ENCODE peak calls at places on chromosomes 13 and 19, in ten cellular contexts. B is A549, U is AG09319, W is Peyer's patch, Z is activated B cell treated with CpG ODN at 0.5 μM for 24 hours, J is heart left ventricle, Q is fibroblast of the aortic adventitia, G is fibroblast of mammary gland, X is fibroblast of pulmonary artery, S is GM10248. A is an unnamed sample.

GRCh38 chr19:11361037-11361770 is 6.0 kb downstream of the PLPPR2 start:
- DNase-seq in S (no peak), G (no peak), U (no peak), X (no peak), B (no peak), W (no peak), Z (no peak), J (no peak), Q (no peak), A (no peak)

GRCh38 chr13:65594255-65594654 is 1635.9 kb downstream of the PCDH9 start:
- DNase-seq in Q (peak), Z (no peak), U (no peak), S (no peak), G (peak), B (no peak), W (no peak), J (no peak), X (peak), A (no peak)

GRCh38 chr13:112725346-112726017 is 35.6 kb downstream of the ATP11A start:
- DNase-seq in Q (no peak), J (peak), S (no peak), B (peak), G (no peak), U (no peak), Z (no peak), X (no peak), W (no peak), A (no peak)

GRCh38 chr19:58330458-58330857 is 3.7 kb downstream of the ZSCAN22 start:
- DNase-seq in W (no peak), U (no peak), J (no peak), B (no peak), X (peak), Q (peak), S (no peak), Z (no peak), G (peak), A (no peak)

GRCh38 chr13:101417043-101417406 is 717 bp upstream of the NALCN start:
- DNase-seq in G (peak), B (peak), U (no peak), X (peak), Q (peak), S (no peak), Z (no peak), J (no peak), W (no peak), A (no peak)

GRCh38 chr19:12733369-12733896 is 1.1 kb downstream of the TRIR start:
- DNase-seq in S (peak), X (peak), J (no peak), U (no peak), Q (peak), Z (no peak), W (peak), G (peak), B (peak), A (no peak)

GRCh38 chr19:12983561-12984142 is 11.6 kb upstream of the NFIX start:
- DNase-seq in X (peak), B (peak), Z (peak), G (peak), W (peak), J (peak), S (peak), Q (peak), U (peak), A (peak)

GRCh38 chr19:33914599-33914998 is 117.9 kb downstream of the KCTD15 start:
- DNase-seq in W (no peak), B (no peak), X (no peak), Z (no peak), J (no peak), U (no peak), G (no peak), Q (no peak), S (no peak), A (no peak)

GRCh38 chr19:32404939-32405430 is 585 bp upstream of the DPY19L3 start:
- DNase-seq in X (peak), W (peak), B (no peak), U (peak), Z (no peak), G (peak), J (peak), Q (peak), S (no peak), A (peak)

GRCh38 chr13:31898383-31899071 is 133.0 kb upstream of the FRY start:
- DNase-seq in W (no peak), X (no peak), B (no peak), S (no peak), J (no peak), U (no peak), G (no peak), Z (no peak), Q (no peak), A (no peak)

GRCh38 chr19:2049741-2050348 is 1.2 kb downstream of the MKNK2 start:
- DNase-seq in S (peak), X (peak), Q (peak), B (peak), J (peak), W (peak), G (peak), Z (peak), U (no peak), A (no peak)

DNA sequence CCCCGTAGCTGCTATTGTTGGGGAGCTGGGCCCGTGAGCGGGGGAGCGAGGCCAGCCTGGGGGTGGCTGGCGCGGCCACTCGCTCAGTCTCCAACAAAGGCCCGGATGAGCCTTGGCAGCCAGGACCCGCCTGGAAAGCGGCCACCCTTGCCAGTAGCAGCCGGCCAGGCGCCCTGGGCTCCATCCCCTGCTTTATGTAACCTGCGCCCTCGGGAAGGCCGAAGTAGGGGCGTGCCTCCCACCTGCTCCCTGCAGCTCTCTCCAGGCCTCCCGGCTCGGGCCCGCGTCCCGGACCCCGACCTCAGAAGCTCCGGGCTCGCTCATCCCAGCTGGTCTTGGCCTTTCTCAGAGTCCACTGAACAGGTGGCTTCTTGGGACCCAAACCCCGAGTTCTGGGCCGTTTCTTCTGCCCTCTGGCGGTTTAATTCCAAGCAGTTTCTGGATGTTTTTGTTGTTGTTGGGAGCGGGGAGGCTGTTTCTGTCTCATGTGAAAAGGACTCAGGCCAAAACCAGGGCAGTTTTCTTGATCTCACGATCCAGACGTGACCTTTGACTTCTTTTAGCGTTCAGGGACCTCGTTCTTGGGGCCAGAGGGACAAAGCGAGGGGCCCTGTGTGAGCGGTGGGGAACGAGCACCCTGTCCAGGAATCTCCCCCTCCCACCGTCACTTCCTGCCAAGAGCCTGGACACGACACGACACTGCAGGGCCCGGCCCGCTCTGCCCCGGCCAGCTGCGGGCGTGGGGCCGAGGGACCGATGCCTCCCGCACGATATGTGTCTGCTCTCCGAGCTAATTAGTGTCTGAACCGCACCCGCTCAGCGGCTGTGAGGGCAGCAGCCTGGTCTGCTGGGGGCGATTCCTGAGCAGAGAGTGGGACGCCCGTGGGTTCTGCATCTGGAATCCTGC is 1.3 kb downstream of the CDC34 start:
- DNase-seq in W (no peak), U (no peak), B (peak), Q (peak), S (peak), J (peak), G (peak), X (peak), Z (no peak), A (no peak)
- TF ChIP-seq CTCF in W (peak), U (peak), B (peak), Q (peak), S (peak), J (peak), G (peak), X (peak), Z (no peak), A (peak)

DNA sequence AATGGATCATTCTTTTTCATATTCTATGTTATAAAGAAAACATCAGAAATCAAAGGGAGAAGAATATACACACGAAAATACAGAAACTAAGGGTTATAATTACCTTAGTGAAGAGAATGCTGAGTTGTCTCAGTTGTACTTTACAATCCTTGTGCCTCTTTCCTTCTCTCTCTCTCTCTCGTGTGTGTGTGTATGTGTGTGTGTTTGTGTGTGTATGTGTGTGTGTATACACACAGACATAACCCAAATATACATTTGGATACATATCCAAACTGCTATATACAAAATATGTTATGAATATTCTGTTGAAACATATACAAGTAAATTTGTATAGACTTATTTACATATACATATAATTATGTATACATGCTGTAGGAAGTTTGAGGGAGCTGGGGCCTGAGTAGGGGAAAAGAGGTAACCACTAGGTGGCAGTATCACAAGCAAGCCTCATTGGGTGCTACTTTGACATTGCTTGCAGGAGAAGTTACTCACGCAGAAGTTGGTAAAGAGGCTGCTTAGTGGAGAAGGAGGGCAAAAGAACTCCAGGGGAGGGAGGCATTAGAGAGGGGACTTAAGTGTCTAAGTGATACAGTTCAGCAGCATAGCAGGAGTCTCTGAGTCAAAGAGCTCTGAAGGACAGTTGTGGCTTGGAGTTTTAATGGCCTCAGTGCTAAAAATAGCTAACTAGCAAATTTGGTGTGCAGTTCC is 465.1 kb upstream of the PCDH20 start:
- DNase-seq in X (peak), Z (no peak), J (no peak), U (no peak), W (no peak), Q (no peak), S (peak), B (peak), G (peak), A (no peak)
- TF ChIP-seq CTCF in X (peak), Z (no peak), J (peak), U (no peak), W (peak), Q (peak), S (peak), B (peak), G (peak), A (peak)

GRCh38 chr13:30158774-30159445 is 148.4 kb downstream of the KATNAL1 start:
- DNase-seq in U (peak), B (no peak), G (peak), W (no peak), J (no peak), S (no peak), Q (peak), Z (no peak), X (peak), A (no peak)
- TF ChIP-seq CTCF in U (peak), B (peak), G (peak), W (peak), J (no peak), S (peak), Q (peak), Z (no peak), X (peak), A (peak)

GRCh38 chr19:14689598-14690503 is at the start of gene ZNF333:
- DNase-seq in B (peak), W (peak), Q (peak), Z (peak), G (peak), S (peak), X (peak), J (peak), U (peak), A (peak)

GRCh38 chr19:14683439-14683838 is 6.4 kb upstream of the ZNF333 start:
- DNase-seq in S (no peak), B (no peak), U (no peak), Z (no peak), J (no peak), Q (no peak), X (no peak), G (no peak), W (no peak), A (no peak)

GRCh38 chr19:14682084-14682483 is 7.4 kb upstream of the ADGRE3 start:
- DNase-seq in X (no peak), W (no peak), Q (no peak), B (no peak), U (no peak), G (no peak), J (no peak), Z (no peak), S (no peak), A (no peak)

DNA sequence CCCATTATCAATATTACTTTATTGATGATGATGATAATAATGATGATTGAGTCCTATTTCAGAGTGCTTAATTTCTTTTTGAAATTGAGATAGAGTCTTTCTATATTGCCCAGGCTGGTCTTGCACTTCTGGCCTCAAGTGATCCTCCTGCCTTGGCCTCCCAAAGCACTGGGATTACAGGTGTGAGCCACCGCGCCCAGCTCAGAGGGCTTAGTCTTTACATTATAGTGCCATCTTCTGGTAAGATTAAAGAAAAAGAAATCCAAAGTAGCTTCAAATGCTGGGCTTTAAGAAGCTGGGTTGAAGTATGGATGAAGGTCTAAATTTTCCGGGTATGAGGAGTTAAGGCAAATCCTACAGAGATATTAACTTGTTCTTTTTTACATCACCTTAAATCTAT is 3.4 kb upstream of the ZNF333 start:
- DNase-seq in Z (no peak), W (peak), J (no peak), S (no peak), G (peak), X (peak), U (no peak), B (peak), Q (peak), A (no peak)
- TF ChIP-seq CTCF in Z (no peak), W (peak), J (no peak), S (peak), G (peak), X (peak), U (no peak), B (peak), Q (peak), A (peak)

DNA sequence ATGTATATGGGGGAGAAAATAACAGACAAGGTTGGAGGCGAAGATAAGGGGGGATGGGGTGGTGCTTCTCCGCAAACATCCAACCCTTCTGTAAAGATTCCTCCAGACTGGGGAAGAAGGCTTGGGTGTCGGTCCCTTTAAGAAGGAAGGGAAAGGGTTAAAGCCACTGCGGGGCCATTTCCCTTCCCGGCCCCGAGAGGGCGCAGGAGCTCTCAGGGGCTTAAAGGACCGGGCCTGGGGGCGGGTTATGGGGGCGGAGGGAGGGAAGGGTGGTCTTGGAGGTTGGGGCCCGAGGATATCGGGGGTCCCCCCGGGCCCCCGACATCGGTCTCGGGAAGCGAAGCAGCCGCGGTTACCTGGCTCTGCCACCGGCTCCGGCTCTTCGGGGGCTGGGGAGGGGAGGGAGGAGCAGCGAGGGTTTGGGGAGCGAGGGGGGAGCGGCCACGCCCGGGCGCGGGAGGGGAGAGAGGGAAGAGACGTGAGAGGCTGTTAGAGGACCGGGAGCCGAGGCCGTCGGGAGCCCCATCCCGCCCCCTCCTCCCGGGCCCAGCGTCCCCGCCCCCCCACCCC is 2.8 kb downstream of the TNNT1 start:
- DNase-seq in B (peak), G (peak), W (no peak), U (no peak), J (no peak), X (peak), Z (no peak), S (peak), Q (no peak), A (no peak)
- TF ChIP-seq CTCF in B (peak), G (peak), W (peak), U (peak), J (no peak), X (peak), Z (no peak), S (peak), Q (peak), A (peak)

GRCh38 chr19:52897149-52897935 is at the start of gene ZNF320:
- DNase-seq in S (peak), X (peak), J (peak), U (peak), Q (peak), G (peak), B (no peak), Z (peak), W (peak), A (peak)

GRCh38 chr19:52901842-52902241 is 4.4 kb upstream of the ZNF320 start:
- DNase-seq in B (no peak), S (no peak), J (no peak), U (no peak), Z (no peak), W (no peak), X (no peak), Q (no peak), G (no peak), A (no peak)

GRCh38 chr19:52891336-52891735 is 6.1 kb downstream of the ZNF320 start:
- DNase-seq in U (no peak), G (no peak), W (no peak), S (no peak), Q (no peak), B (no peak), Z (no peak), X (no peak), J (no peak), A (no peak)

GRCh38 chr19:52898101-52898500 is 666 bp upstream of the ZNF320 start:
- DNase-seq in Z (no peak), Q (no peak), B (no peak), S (no peak), X (no peak), G (peak), J (peak), W (no peak), U (no peak), A (no peak)

GRCh38 chr19:52896431-52897148 is 845 bp downstream of the ZNF320 start:
- DNase-seq in W (no peak), Q (peak), G (peak), J (peak), B (no peak), Z (no peak), S (peak), U (no peak), X (peak), A (no peak)
- TF ChIP-seq CTCF in W (no peak), Q (no peak), G (no peak), J (no peak), B (no peak), Z (no peak), S (no peak), U (no peak), X (no peak), A (no peak)

DNA sequence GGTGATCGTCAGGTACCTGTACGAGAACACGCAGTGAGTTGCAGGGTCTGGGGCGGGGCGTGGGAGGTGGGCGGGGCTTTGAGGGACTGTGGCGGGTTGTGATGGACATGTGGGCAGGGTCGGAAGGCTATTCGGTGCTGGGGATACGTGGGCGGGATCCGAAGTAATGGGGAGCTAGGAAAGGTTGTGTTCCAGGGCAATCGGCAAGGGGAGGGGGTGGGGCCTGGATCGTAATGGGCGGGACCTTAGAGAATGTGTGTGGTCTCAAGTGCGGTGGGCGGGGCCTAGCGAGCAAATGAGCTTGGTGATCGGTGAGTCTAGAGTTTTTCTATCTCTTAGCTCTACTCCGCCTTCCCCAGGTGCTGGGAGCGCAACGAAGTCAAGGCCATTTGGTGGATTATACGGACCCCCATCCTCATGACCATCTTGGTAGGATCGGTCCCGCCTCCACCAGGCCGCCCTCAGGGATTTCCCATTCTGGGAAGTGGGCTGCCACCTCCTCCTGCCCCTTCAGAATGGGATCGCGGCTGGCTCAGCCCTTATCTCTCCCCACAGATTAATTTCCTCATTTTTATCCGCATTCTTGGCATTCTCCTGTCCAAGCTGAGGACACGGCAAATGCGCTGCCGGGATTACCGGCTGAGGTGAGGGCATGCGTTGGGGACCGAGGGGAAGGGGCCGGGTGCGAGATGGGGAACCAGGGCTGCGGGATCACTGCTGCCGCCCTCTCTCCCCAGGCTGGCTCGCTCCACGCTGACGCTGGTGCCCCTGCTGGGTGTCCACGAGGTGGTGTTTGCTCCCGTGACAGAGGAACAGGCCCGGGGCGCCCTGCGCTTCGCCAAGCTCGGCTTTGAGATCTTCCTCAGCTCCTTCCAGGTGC is 9.6 kb downstream of the GIPR start:
- DNase-seq in Q (peak), B (peak), Z (peak), J (peak), S (peak), X (peak), G (peak), U (no peak), W (peak), A (peak)
- TF ChIP-seq CTCF in Q (no peak), B (peak), Z (no peak), J (no peak), S (no peak), X (no peak), G (no peak), U (peak), W (no peak), A (peak)

DNA sequence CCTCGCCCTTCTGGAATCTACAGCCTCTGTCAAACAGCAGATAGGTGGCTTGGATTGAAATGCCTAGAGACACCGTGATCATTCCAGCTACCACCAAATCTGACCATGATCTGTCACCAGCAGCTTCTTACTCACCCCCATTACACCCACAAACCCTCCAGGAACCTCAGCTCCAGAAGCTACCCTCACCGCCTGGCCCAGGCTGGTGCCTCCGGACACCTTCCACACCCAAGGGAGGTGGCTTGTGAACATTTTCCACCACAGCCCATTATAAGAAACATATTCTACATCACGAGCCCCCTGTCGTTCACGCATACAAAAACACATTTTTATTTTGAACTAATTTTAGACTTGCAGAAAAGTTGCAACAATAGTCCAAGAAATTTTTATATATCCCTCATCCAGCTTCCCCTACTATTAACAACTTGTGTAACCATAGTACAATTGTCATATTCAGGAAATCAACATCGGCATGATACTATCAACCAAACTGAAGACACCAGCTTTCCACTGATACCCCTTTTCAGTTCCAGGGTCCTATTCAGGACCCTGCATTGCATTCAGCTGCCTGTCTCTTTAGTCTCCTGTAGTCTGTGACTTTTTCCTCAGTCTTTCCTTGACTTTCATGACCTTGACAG is 15.4 kb upstream of the UBE2L5 start:
- DNase-seq in J (no peak), B (no peak), U (no peak), S (no peak), G (no peak), Q (no peak), W (no peak), Z (no peak), X (no peak), A (no peak)
- TF ChIP-seq CTCF in J (no peak), B (no peak), U (no peak), S (no peak), G (no peak), Q (no peak), W (no peak), Z (no peak), X (no peak), A (no peak)

A was measured in type B pancreatic cell.